ENCODE peak calls at places on chromosome 2, in four cellular contexts. Y is dermis blood vessel endothelial cell, Q is GM23338, H is GM23248. L is an unnamed sample.

GRCh38 chr2:16125614-16126125 is 185.3 kb downstream of the MYCN start:
- DNase-seq in Y (no peak), Q (no peak), H (no peak), L (no peak)

GRCh38 chr2:95343429-95344207 is 46.5 kb downstream of the KCNIP3 start:
- DNase-seq in Y (no peak), Q (no peak), H (no peak), L (no peak)

GRCh38 chr2:192444286-192444838 is 249.6 kb upstream of the TMEFF2 start:
- DNase-seq in Y (no peak), Q (no peak), H (no peak), L (no peak)

GRCh38 chr2:207558106-207558505 is 28.3 kb downstream of the CREB1 start:
- DNase-seq in Y (peak), Q (no peak), H (peak), L (no peak)

GRCh38 chr2:128499367-128500135 is 180.9 kb upstream of the HS6ST1 start:
- DNase-seq in Y (no peak), Q (no peak), H (no peak), L (no peak)

GRCh38 chr2:67797801-67798535 is 264.8 kb downstream of the C1D start:
- DNase-seq in Y (peak), Q (no peak), H (peak), L (no peak)

GRCh38 chr2:234099266-234099665 is 48.8 kb downstream of the SPP2 start:
- DNase-seq in Y (no peak), Q (no peak), H (no peak), L (no peak)

GRCh38 chr2:120735750-120736170 is at the start of gene GLI2:
- DNase-seq in Y (peak), Q (peak), H (peak), L (peak)

GRCh38 chr2:136191041-136191440 is 73.1 kb upstream of the CXCR4 start:
- DNase-seq in Y (no peak), Q (no peak), H (no peak), L (no peak)

L was measured in pulmonary artery endothelial cell.